ENCODE peak calls at places on chromosomes 6 and 20, in four cellular contexts. One of them, this sample, is unnamed.

GRCh38 chr6:2132416-2132815 is 113.0 kb downstream of the GMDS start:
- DNase-seq in naive thymus-derived CD4-positive, alpha-beta T cell: no peak
- DNase-seq in fibroblast of mammary gland: peak
- DNase-seq in AG10803: no peak
- DNase-seq in this sample: no peak

GRCh38 chr6:36642913-36643817 is 35.3 kb upstream of the CDKN1A start:
- DNase-seq in naive thymus-derived CD4-positive, alpha-beta T cell: no peak
- DNase-seq in fibroblast of mammary gland: peak
- DNase-seq in AG10803: peak
- DNase-seq in this sample: no peak

GRCh38 chr6:5053864-5054426 is 31.2 kb upstream of the PPP1R3G start:
- DNase-seq in naive thymus-derived CD4-positive, alpha-beta T cell: no peak
- DNase-seq in fibroblast of mammary gland: peak
- DNase-seq in AG10803: peak
- DNase-seq in this sample: no peak

GRCh38 chr6:37550436-37550835 is 50.7 kb upstream of the CCDC167 start:
- DNase-seq in naive thymus-derived CD4-positive, alpha-beta T cell: no peak
- DNase-seq in fibroblast of mammary gland: peak
- DNase-seq in AG10803: peak
- DNase-seq in this sample: no peak

GRCh38 chr20:49515588-49515987 is 33.1 kb upstream of the KCNB1 start:
- DNase-seq in naive thymus-derived CD4-positive, alpha-beta T cell: no peak
- DNase-seq in fibroblast of mammary gland: no peak
- DNase-seq in AG10803: no peak
- DNase-seq in this sample: no peak

GRCh38 chr6:136445063-136445462 is 105.2 kb downstream of the MAP7 start:
- DNase-seq in naive thymus-derived CD4-positive, alpha-beta T cell: no peak
- DNase-seq in fibroblast of mammary gland: no peak
- DNase-seq in AG10803: no peak
- DNase-seq in this sample: no peak

GRCh38 chr6:39377530-39377929 is 55.0 kb upstream of the KCNK16 start:
- DNase-seq in naive thymus-derived CD4-positive, alpha-beta T cell: no peak
- DNase-seq in fibroblast of mammary gland: peak
- DNase-seq in AG10803: peak
- DNase-seq in this sample: peak

GRCh38 chr6:108780784-108781183 is 67.4 kb upstream of the ARMC2 start:
- DNase-seq in naive thymus-derived CD4-positive, alpha-beta T cell: no peak
- DNase-seq in fibroblast of mammary gland: no peak
- DNase-seq in AG10803: no peak
- DNase-seq in this sample: no peak

GRCh38 chr6:35955071-35955470 is 34.2 kb upstream of the SRPK1 start:
- DNase-seq in naive thymus-derived CD4-positive, alpha-beta T cell: no peak
- DNase-seq in fibroblast of mammary gland: peak
- DNase-seq in AG10803: no peak
- DNase-seq in this sample: no peak

GRCh38 chr6:39239527-39240154 is 10.4 kb upstream of the KCNK5 start:
- DNase-seq in naive thymus-derived CD4-positive, alpha-beta T cell: no peak
- DNase-seq in fibroblast of mammary gland: no peak
- DNase-seq in AG10803: no peak
- DNase-seq in this sample: no peak

GRCh38 chr20:25654487-25654886 is 30.7 kb upstream of the NANP start:
- DNase-seq in naive thymus-derived CD4-positive, alpha-beta T cell: no peak
- DNase-seq in fibroblast of mammary gland: no peak
- DNase-seq in AG10803: no peak
- DNase-seq in this sample: no peak

GRCh38 chr6:7673063-7673536 is 52.8 kb upstream of the BMP6 start:
- DNase-seq in naive thymus-derived CD4-positive, alpha-beta T cell: no peak
- DNase-seq in fibroblast of mammary gland: peak
- DNase-seq in AG10803: peak
- DNase-seq in this sample: no peak

GRCh38 chr6:100479180-100480035 is 14.7 kb upstream of the SIM1 start:
- DNase-seq in naive thymus-derived CD4-positive, alpha-beta T cell: no peak
- DNase-seq in fibroblast of mammary gland: peak
- DNase-seq in AG10803: peak
- DNase-seq in this sample: peak

GRCh38 chr6:15791401-15792137 is 128.7 kb upstream of the DTNBP1 start:
- DNase-seq in naive thymus-derived CD4-positive, alpha-beta T cell: no peak
- DNase-seq in fibroblast of mammary gland: no peak
- DNase-seq in AG10803: peak
- DNase-seq in this sample: no peak

GRCh38 chr20:35145141-35145564 is 2.0 kb downstream of the EDEM2 start:
- DNase-seq in naive thymus-derived CD4-positive, alpha-beta T cell: peak
- DNase-seq in fibroblast of mammary gland: peak
- DNase-seq in AG10803: peak
- DNase-seq in this sample: peak

GRCh38 chr6:161788531-161788930 is 514.7 kb upstream of the AGPAT4 start:
- DNase-seq in naive thymus-derived CD4-positive, alpha-beta T cell: no peak
- DNase-seq in fibroblast of mammary gland: no peak
- DNase-seq in AG10803: no peak
- DNase-seq in this sample: no peak

GRCh38 chr6:123415844-123416468 is 220.8 kb downstream of the TRDN start:
- DNase-seq in naive thymus-derived CD4-positive, alpha-beta T cell: peak
- DNase-seq in fibroblast of mammary gland: peak
- DNase-seq in AG10803: peak
- DNase-seq in this sample: peak

GRCh38 chr6:154347981-154348380 is 8.6 kb downstream of the IPCEF1 start:
- DNase-seq in naive thymus-derived CD4-positive, alpha-beta T cell: no peak
- DNase-seq in fibroblast of mammary gland: no peak
- DNase-seq in AG10803: no peak
- DNase-seq in this sample: no peak

GRCh38 chr6:109484161-109484560 is 1.1 kb upstream of the ZBTB24 start:
- DNase-seq in naive thymus-derived CD4-positive, alpha-beta T cell: no peak
- DNase-seq in fibroblast of mammary gland: peak
- DNase-seq in AG10803: peak
- DNase-seq in this sample: no peak

DNA sequence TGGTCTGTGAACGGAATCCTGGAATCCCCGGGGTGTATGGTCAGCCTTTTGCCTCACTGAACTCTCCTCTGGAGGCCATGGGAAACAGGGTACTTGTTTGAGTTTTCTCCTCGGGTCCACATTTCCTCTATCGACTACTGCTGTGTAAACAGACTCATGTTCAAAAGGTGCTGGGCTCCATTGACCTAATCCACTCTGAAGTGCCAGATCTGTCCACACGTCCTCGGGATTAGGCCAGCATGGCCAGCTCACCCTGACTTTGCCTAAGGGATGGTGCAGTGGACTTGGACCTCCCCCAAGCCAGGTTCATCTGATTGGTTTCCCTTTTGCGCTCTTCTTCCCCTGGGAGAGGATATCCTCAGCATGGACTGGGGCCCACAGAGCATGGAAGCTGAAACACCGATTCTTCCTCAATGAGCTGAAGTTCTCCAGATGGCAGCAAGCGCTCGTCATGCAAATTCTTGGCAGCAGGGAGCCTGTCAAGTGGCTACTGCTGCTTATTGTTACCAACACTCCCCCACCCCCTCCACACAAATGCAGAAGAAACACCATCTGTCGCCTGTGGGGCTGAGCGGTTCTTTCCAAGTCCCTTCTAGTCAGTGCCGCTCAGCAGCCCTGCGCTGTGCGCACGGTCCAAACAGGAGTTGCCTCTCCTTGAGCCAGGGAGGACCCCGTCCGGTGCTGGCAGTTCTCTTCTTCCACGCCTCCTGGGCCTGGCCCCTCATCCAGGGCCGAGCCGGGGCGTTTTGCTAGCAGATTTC is 292.6 kb upstream of the MARCKS start:
- DNase-seq in naive thymus-derived CD4-positive, alpha-beta T cell: no peak
- DNase-seq in fibroblast of mammary gland: peak
- DNase-seq in AG10803: peak
- DNase-seq in this sample: no peak
- H3K4me3 ChIP-seq in naive thymus-derived CD4-positive, alpha-beta T cell: no peak
- H3K4me3 ChIP-seq in fibroblast of mammary gland: no peak
- H3K4me3 ChIP-seq in AG10803: peak
- H3K4me3 ChIP-seq in this sample: no peak

GRCh38 chr6:42451595-42452170 is at the start of gene TRERF1:
- DNase-seq in naive thymus-derived CD4-positive, alpha-beta T cell: peak
- DNase-seq in fibroblast of mammary gland: peak
- DNase-seq in AG10803: peak
- DNase-seq in this sample: peak

GRCh38 chr6:42452171-42453026 is 673 bp upstream of the TRERF1 start:
- DNase-seq in naive thymus-derived CD4-positive, alpha-beta T cell: peak
- DNase-seq in fibroblast of mammary gland: peak
- DNase-seq in AG10803: peak
- DNase-seq in this sample: peak

GRCh38 chr6:42453649-42454427 is 2.1 kb upstream of the TRERF1 start:
- DNase-seq in naive thymus-derived CD4-positive, alpha-beta T cell: peak
- DNase-seq in fibroblast of mammary gland: peak
- DNase-seq in AG10803: peak
- DNase-seq in this sample: no peak

GRCh38 chr6:42453027-42453648 is 1.4 kb upstream of the TRERF1 start:
- DNase-seq in naive thymus-derived CD4-positive, alpha-beta T cell: peak
- DNase-seq in fibroblast of mammary gland: peak
- DNase-seq in AG10803: peak
- DNase-seq in this sample: peak

GRCh38 chr6:42454428-42454791 is 2.7 kb upstream of the TRERF1 start:
- DNase-seq in naive thymus-derived CD4-positive, alpha-beta T cell: no peak
- DNase-seq in fibroblast of mammary gland: no peak
- DNase-seq in AG10803: no peak
- DNase-seq in this sample: no peak
- H3K4me3 ChIP-seq in naive thymus-derived CD4-positive, alpha-beta T cell: no peak
- H3K4me3 ChIP-seq in fibroblast of mammary gland: no peak
- H3K4me3 ChIP-seq in AG10803: peak
- H3K4me3 ChIP-seq in this sample: no peak

GRCh38 chr6:143778926-143779325 is 64.2 kb upstream of the LTV1 start:
- DNase-seq in naive thymus-derived CD4-positive, alpha-beta T cell: no peak
- DNase-seq in fibroblast of mammary gland: no peak
- DNase-seq in AG10803: no peak
- DNase-seq in this sample: no peak

GRCh38 chr6:143784316-143784715 is 58.8 kb upstream of the LTV1 start:
- DNase-seq in naive thymus-derived CD4-positive, alpha-beta T cell: no peak
- DNase-seq in fibroblast of mammary gland: no peak
- DNase-seq in AG10803: peak
- DNase-seq in this sample: no peak

GRCh38 chr6:143783077-143783476 is 60.1 kb upstream of the LTV1 start:
- DNase-seq in naive thymus-derived CD4-positive, alpha-beta T cell: no peak
- DNase-seq in fibroblast of mammary gland: no peak
- DNase-seq in AG10803: no peak
- DNase-seq in this sample: no peak

GRCh38 chr6:143782517-143782916 is 60.6 kb upstream of the LTV1 start:
- DNase-seq in naive thymus-derived CD4-positive, alpha-beta T cell: no peak
- DNase-seq in fibroblast of mammary gland: peak
- DNase-seq in AG10803: peak
- DNase-seq in this sample: no peak
- H3K4me3 ChIP-seq in naive thymus-derived CD4-positive, alpha-beta T cell: no peak
- H3K4me3 ChIP-seq in fibroblast of mammary gland: no peak
- H3K4me3 ChIP-seq in AG10803: no peak
- H3K4me3 ChIP-seq in this sample: no peak

GRCh38 chr6:165846123-165846966 is 183.3 kb upstream of the PDE10A start:
- DNase-seq in naive thymus-derived CD4-positive, alpha-beta T cell: no peak
- DNase-seq in fibroblast of mammary gland: no peak
- DNase-seq in AG10803: no peak
- DNase-seq in this sample: no peak
- H3K4me3 ChIP-seq in naive thymus-derived CD4-positive, alpha-beta T cell: no peak
- H3K4me3 ChIP-seq in fibroblast of mammary gland: peak
- H3K4me3 ChIP-seq in AG10803: peak
- H3K4me3 ChIP-seq in this sample: no peak

DNA sequence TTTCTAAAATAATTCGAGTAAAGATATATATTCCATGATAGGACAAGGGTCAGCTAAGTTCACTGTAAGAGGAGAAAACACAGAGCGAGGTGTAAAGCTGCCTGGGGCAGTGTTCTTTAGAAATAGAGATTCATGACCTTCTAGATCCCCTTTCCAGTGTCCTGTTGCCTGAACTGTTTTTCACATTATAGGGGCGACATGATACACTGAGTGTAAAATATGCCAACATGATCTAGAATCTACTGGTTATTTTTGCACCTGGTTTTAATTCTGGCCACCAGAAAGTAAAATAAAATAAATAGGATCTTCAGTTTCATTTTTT is 98.0 kb upstream of the HDGFL1 start:
- DNase-seq in naive thymus-derived CD4-positive, alpha-beta T cell: no peak
- DNase-seq in fibroblast of mammary gland: no peak
- DNase-seq in AG10803: no peak
- DNase-seq in this sample: no peak
- H3K4me3 ChIP-seq in naive thymus-derived CD4-positive, alpha-beta T cell: no peak
- H3K4me3 ChIP-seq in fibroblast of mammary gland: no peak
- H3K4me3 ChIP-seq in AG10803: no peak
- H3K4me3 ChIP-seq in this sample: no peak

This sample was measured in Jurkat, Clone E6-1.